ENCODE peak calls at places on chromosome 13, in seven cellular contexts. L, P, S, A, Y, Q and O are unnamed samples.

GRCh38 chr13:84845875-84846619 is 953.2 kb downstream of the SLITRK6 start:
- DNase-seq in Y (no peak), Q (no peak), P (no peak), A (no peak), S (no peak), L (no peak), O (no peak)

GRCh38 chr13:40664100-40665060 is 2.1 kb downstream of the FOXO1 start:
- DNase-seq in S (peak), P (no peak), A (no peak), Y (peak), Q (no peak), L (peak), O (peak)

GRCh38 chr13:20749377-20749776 is 24.4 kb downstream of the EEF1AKMT1 start:
- DNase-seq in A (no peak), Y (no peak), P (no peak), L (no peak), S (no peak), Q (no peak), O (no peak)

GRCh38 chr13:77139311-77139710 is 112.4 kb upstream of the FBXL3 start:
- DNase-seq in L (no peak), P (no peak), S (no peak), Y (no peak), A (no peak), Q (no peak), O (no peak)

GRCh38 chr13:98216135-98216565 is 39.1 kb upstream of the RNF113B start:
- DNase-seq in S (peak), A (no peak), L (no peak), P (peak), Y (no peak), Q (no peak), O (no peak)

GRCh38 chr13:113928701-113929627 is 44.9 kb downstream of the C13orf46 start:
- DNase-seq in L (no peak), S (peak), A (no peak), P (no peak), Q (no peak), Y (no peak), O (no peak)

GRCh38 chr13:51241720-51242119 is 19.5 kb downstream of the FAM124A start:
- DNase-seq in Y (no peak), Q (no peak), L (no peak), A (no peak), P (no peak), S (no peak), O (no peak)

GRCh38 chr13:22596157-22596863 is 584.5 kb upstream of the SGCG start:
- DNase-seq in A (no peak), P (no peak), Q (no peak), S (no peak), L (no peak), Y (peak), O (no peak)

GRCh38 chr13:58620171-58620570 is 988.6 kb downstream of the PCDH17 start:
- DNase-seq in Q (no peak), S (peak), Y (no peak), L (no peak), A (no peak), P (no peak), O (no peak)

GRCh38 chr13:63492604-63493003 is 2077.0 kb upstream of the PCDH20 start:
- DNase-seq in A (no peak), S (no peak), P (no peak), Y (no peak), Q (no peak), L (no peak), O (no peak)

GRCh38 chr13:48400820-48401219 is 12.1 kb downstream of the LPAR6 start:
- DNase-seq in P (no peak), L (no peak), Q (peak), S (no peak), A (no peak), Y (no peak), O (peak)

GRCh38 chr13:75486146-75486545 is 4.2 kb upstream of the TBC1D4 start:
- DNase-seq in Q (no peak), Y (peak), A (no peak), L (peak), P (no peak), S (no peak), O (no peak)

GRCh38 chr13:89212186-89212585 is 1541.0 kb downstream of the SLITRK5 start:
- DNase-seq in P (no peak), L (no peak), Y (no peak), Q (no peak), A (no peak), S (no peak), O (peak)

DNA sequence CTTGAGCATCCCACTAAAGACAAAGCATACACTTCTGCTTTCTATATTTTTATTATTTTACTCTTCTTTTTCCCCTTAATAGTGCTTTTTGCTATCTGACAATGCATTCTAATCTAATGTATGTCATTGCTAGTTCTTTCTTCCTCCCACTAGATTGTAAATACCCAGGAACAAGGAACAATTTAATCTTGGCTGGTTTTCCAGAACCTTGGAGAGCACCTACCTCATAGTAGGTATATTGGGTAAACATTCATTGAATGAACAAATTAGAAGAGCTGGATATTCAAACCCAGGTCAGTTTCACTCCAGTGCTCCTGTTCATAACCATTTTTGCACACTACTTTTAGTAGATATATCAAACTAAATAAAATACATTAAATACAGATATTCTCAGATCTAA is 1617.6 kb upstream of the SLC10A2 start:
- DNase-seq in L (no peak), Q (no peak), S (no peak), P (no peak), A (no peak), Y (no peak), O (no peak)
- TF ChIP-seq JUND in L (no peak), Q (no peak), S (no peak), P (no peak), A (no peak), Y (no peak), O (no peak)

DNA sequence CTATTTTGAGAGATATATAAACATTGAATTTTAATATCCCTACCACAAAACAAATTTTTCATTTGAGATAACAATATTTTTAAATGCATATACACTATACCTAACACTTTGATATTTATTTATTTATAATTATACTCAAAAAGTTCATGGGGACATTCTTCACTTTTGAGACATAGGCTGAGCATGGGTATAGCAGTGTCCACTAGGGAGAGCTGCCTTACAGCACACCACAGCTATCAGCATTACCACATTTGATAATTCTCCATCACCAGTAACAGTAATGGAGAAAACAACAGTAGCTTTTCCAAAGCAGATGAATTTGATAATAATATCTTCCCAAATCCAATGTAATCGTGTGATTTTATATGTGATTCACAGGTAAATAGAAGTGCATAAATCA is 626.1 kb downstream of the DACH1 start:
- DNase-seq in L (no peak), S (peak), A (no peak), P (no peak), Q (no peak), Y (no peak), O (peak)
- TF ChIP-seq JUND in L (no peak), S (no peak), A (no peak), P (no peak), Q (no peak), Y (no peak), O (no peak)

GRCh38 chr13:39037410-39037879 is 444 bp downstream of the PROSER1 start:
- DNase-seq in L (no peak), Q (no peak), Y (no peak), S (no peak), P (no peak), A (no peak), O (no peak)
- TF ChIP-seq JUND in L (no peak), Q (no peak), Y (no peak), S (no peak), P (no peak), A (no peak), O (no peak)

DNA sequence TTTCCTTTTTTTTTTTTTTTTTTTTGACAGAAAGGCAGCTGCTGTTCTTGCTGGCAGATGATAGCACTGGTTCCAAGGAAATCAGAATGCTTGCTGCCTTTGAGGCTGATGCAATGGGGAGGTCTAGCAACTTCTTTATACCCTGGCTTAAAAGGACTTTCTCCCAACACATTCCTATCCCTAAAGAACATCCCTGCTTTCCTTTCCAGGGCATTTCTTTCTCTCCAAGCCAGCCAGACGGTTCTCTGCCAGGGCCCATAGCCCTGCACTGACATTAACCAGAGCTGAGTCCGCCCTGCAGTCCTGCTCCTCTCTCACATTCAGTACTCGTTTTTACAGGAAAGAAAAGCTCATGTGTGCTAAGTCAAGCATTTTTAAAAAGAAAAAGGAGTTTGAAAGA is 133.8 kb upstream of the WASF3 start:
- DNase-seq in Y (no peak), P (no peak), L (no peak), Q (no peak), S (peak), A (no peak), O (no peak)
- TF ChIP-seq JUND in Y (no peak), P (no peak), L (no peak), Q (no peak), S (no peak), A (no peak), O (no peak)

DNA sequence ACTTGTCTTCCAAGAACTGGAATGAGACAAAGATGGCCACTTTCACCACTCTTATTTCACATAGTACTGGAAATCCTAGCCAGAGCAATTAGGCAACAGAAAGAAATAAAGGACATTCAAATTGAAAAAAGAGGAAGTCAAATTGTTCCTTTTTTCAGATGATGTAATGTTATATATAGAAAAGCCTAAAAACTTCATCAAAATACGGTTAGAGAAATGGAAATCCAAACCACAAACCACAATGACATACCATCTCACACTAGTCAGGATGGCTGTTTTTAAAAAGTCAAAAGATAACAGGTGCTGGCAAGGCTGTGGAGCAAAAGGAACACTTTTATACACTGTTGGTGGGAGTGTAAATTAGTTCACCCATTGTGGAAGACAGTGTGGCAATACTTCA is 113.3 kb upstream of the SPRY2 start:
- DNase-seq in Y (no peak), L (no peak), Q (peak), A (no peak), P (no peak), S (no peak), O (no peak)
- TF ChIP-seq JUND in Y (no peak), L (no peak), Q (peak), A (no peak), P (no peak), S (peak), O (no peak)

DNA sequence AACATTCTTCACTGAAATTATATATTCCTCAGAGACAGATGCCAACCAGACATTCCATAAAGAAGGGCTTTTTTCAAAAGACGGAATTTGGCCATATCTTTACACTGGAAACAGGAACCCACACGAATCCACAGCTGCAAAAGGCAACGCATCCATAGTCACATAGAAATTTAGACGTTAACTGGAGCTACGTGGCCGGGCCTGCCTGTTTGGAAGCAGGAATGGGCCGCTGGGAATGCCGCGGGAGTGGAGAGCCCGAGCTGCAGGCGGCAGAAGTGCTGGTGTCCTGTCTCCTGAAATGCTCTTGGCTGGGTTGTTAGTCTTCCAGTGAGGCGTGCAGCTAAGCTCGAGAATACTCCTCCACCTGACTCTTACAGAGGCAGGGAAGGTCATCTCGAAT is 122.2 kb downstream of the KL start:
- DNase-seq in Q (no peak), A (no peak), S (no peak), Y (no peak), L (no peak), P (no peak), O (no peak)
- TF ChIP-seq JUND in Q (no peak), A (no peak), S (no peak), Y (no peak), L (no peak), P (no peak), O (no peak)

GRCh38 chr13:45333973-45334922 is 6.7 kb downstream of the TPT1 start:
- DNase-seq in S (no peak), P (no peak), Q (no peak), Y (no peak), A (no peak), L (no peak), O (no peak)
- TF ChIP-seq JUND in S (peak), P (no peak), Q (no peak), Y (no peak), A (no peak), L (no peak), O (no peak)